ENCODE peak calls at places on chromosomes 16 and 17, in eight cellular contexts. T, J, O, U, A, F, V and H are unnamed samples.

GRCh38 chr17:6573982-6574688 is 17.8 kb upstream of the PITPNM3 start:
- DNase-seq in T (no peak), J (no peak), O (no peak), U (no peak), A (no peak), F (no peak), V (no peak), H (no peak)

GRCh38 chr16:48613061-48613957 is 3.3 kb upstream of the N4BP1 start:
- DNase-seq in T (peak; percentile 51), J (peak; percentile 47), O (no peak), U (no peak), A (peak; percentile 48), F (no peak), V (peak; percentile 65), H (no peak)

GRCh38 chr17:73532441-73532901 is 111.8 kb downstream of the SDK2 start:
- DNase-seq in T (no peak), J (no peak), O (no peak), U (peak; percentile 50), A (no peak), F (no peak), V (no peak), H (peak; percentile 81)

GRCh38 chr16:68259007-68259406 is 5.3 kb upstream of the SLC7A6 start:
- DNase-seq in T (no peak), J (no peak), O (no peak), U (no peak), A (no peak), F (no peak), V (no peak), H (no peak)

GRCh38 chr16:79685871-79686270 is 85.3 kb upstream of the MAF start:
- DNase-seq in T (no peak), J (no peak), O (no peak), U (no peak), A (no peak), F (no peak), V (no peak), H (no peak)

GRCh38 chr17:81057079-81057730 is 22.3 kb downstream of the BAIAP2 start:
- DNase-seq in T (no peak), J (no peak), O (peak; percentile 78), U (no peak), A (peak; percentile 90), F (no peak), V (no peak), H (no peak)

GRCh38 chr16:81443688-81444447 is 740 bp upstream of the CMIP start:
- DNase-seq in T (peak; percentile 7), J (no peak), O (no peak), U (peak; percentile 76), A (no peak), F (no peak), V (no peak), H (no peak)

GRCh38 chr16:73418746-73419145 is 370.8 kb upstream of the ZFHX3 start:
- DNase-seq in T (no peak), J (no peak), O (no peak), U (no peak), A (no peak), F (no peak), V (no peak), H (no peak)

GRCh38 chr17:17681744-17682292 is 560 bp downstream of the RAI1 start:
- DNase-seq in T (peak; percentile 29), J (no peak), O (no peak), U (peak; percentile 72), A (no peak), F (peak; percentile 59), V (no peak), H (peak; percentile 72)

GRCh38 chr17:16940116-16940881 is 31.6 kb downstream of the TNFRSF13B start:
- DNase-seq in T (no peak), J (no peak), O (no peak), U (no peak), A (no peak), F (no peak), V (no peak), H (no peak)

GRCh38 chr17:17877548-17878358 is 41.0 kb upstream of the SREBF1 start:
- DNase-seq in T (no peak), J (no peak), O (peak; percentile 86), U (peak; percentile 84), A (no peak), F (no peak), V (no peak), H (peak; percentile 30)

GRCh38 chr16:8953064-8953463 is 10.6 kb downstream of the USP7 start:
- DNase-seq in T (no peak), J (no peak), O (no peak), U (no peak), A (no peak), F (no peak), V (no peak), H (no peak)

GRCh38 chr17:73201215-73202069 is 8.6 kb downstream of the COG1 start:
- DNase-seq in T (no peak), J (no peak), O (peak; percentile 33), U (no peak), A (no peak), F (no peak), V (no peak), H (no peak)

GRCh38 chr17:47914296-47914948 is 18.4 kb downstream of the SP2 start:
- DNase-seq in T (no peak), J (no peak), O (no peak), U (no peak), A (no peak), F (no peak), V (no peak), H (no peak)

GRCh38 chr16:13471478-13471877 is 448.5 kb upstream of the ERCC4 start:
- DNase-seq in T (no peak), J (no peak), O (no peak), U (no peak), A (no peak), F (no peak), V (no peak), H (no peak)

GRCh38 chr17:69900829-69901228 is 174.2 kb upstream of the KCNJ16 start:
- DNase-seq in T (no peak), J (no peak), O (no peak), U (no peak), A (no peak), F (no peak), V (no peak), H (no peak)

GRCh38 chr16:73232555-73233422 is 184.9 kb upstream of the ZFHX3 start:
- DNase-seq in T (no peak), J (no peak), O (peak; percentile 79), U (no peak), A (peak; percentile 25), F (peak; percentile 39), V (no peak), H (no peak)

GRCh38 chr17:31581022-31581483 is 189.6 kb downstream of the RAB11FIP4 start:
- DNase-seq in T (no peak), J (no peak), O (peak; percentile 97), U (peak; percentile 87), A (peak; percentile 84), F (peak; percentile 42), V (no peak), H (peak; percentile 79)

GRCh38 chr17:43444223-43445008 is 39.4 kb upstream of the DHX8 start:
- DNase-seq in T (no peak), J (no peak), O (no peak), U (no peak), A (no peak), F (no peak), V (no peak), H (no peak)